ENCODE peak calls at places on chromosomes 5 and 9, in nine cellular contexts. Y is neuronal stem cell, K is lung, W is cardiac muscle cell, X is uterus, L is ascending aorta, F is stomach, C is endothelial cell of umbilical vein, B is transverse colon. A is an unnamed sample.

GRCh38 chr9:116978155-116978554 is 291.1 kb downstream of the TRIM32 start:
- DNase-seq in X (no peak), L (no peak), K (no peak), W (no peak), B (no peak), C (no peak), F (no peak), Y (no peak), A (no peak)

GRCh38 chr9:108049026-108049591 is 559.5 kb upstream of the KLF4 start:
- DNase-seq in W (no peak), B (no peak), L (no peak), C (peak; percentile 73), K (no peak), X (no peak), Y (no peak), F (no peak), A (no peak)

GRCh38 chr9:76271755-76272154 is 122.5 kb downstream of the RFK start:
- DNase-seq in L (no peak), K (no peak), B (no peak), C (no peak), Y (no peak), W (no peak), F (no peak), X (no peak), A (no peak)

GRCh38 chr5:57715296-57715695 is 232.7 kb upstream of the ACTBL2 start:
- DNase-seq in C (no peak), F (no peak), X (no peak), W (no peak), B (no peak), K (no peak), Y (no peak), L (no peak), A (no peak)

GRCh38 chr9:78121488-78121887 is 89.9 kb upstream of the GNAQ start:
- DNase-seq in X (peak; percentile 44), W (peak; percentile 76), F (peak; percentile 79), Y (peak; percentile 58), L (peak; percentile 73), B (peak; percentile 77), K (peak; percentile 72), C (peak; percentile 76), A (peak; percentile 74)

GRCh38 chr5:170622933-170623332 is 119.1 kb downstream of the KCNIP1 start:
- DNase-seq in C (no peak), Y (no peak), W (no peak), K (no peak), X (no peak), L (no peak), F (no peak), B (no peak), A (no peak)

GRCh38 chr5:57007349-57007748 is 55.4 kb upstream of the MIER3 start:
- DNase-seq in Y (no peak), X (no peak), B (no peak), L (no peak), C (no peak), W (no peak), F (no peak), K (no peak), A (no peak)

GRCh38 chr5:75465480-75465879 is 45.9 kb downstream of the CERT1 start:
- DNase-seq in K (no peak), B (no peak), C (peak; percentile 87), X (no peak), W (peak; percentile 9), L (no peak), Y (no peak), F (no peak), A (peak; percentile 26)

GRCh38 chr9:113705306-113705937 is 170.7 kb upstream of the ZNF618 start:
- DNase-seq in F (peak; percentile 32), Y (no peak), L (peak; percentile 54), C (no peak), K (no peak), W (no peak), X (no peak), B (no peak), A (no peak)

GRCh38 chr5:1190915-1191314 is 10.5 kb upstream of the SLC6A19 start:
- DNase-seq in B (no peak), L (no peak), X (no peak), F (no peak), K (no peak), C (no peak), W (no peak), Y (no peak), A (no peak)

GRCh38 chr5:115956957-115957356 is 5.3 kb upstream of the LVRN start:
- DNase-seq in Y (no peak), L (no peak), C (no peak), F (no peak), X (no peak), K (no peak), W (no peak), B (no peak), A (no peak)

GRCh38 chr9:128923493-128923883 is 2.7 kb downstream of the PHYHD1 start:
- DNase-seq in W (no peak), C (no peak), Y (no peak), K (no peak), F (no peak), X (no peak), L (no peak), B (no peak), A (no peak)

GRCh38 chr9:128918921-128919320 is 1.9 kb upstream of the PHYHD1 start:
- DNase-seq in W (no peak), X (no peak), K (no peak), B (no peak), L (no peak), Y (no peak), C (no peak), F (no peak), A (no peak)

GRCh38 chr9:128919409-128919808 is 1.4 kb upstream of the PHYHD1 start:
- DNase-seq in W (no peak), L (no peak), Y (no peak), C (no peak), B (no peak), X (no peak), K (no peak), F (no peak), A (peak; percentile 47)

GRCh38 chr9:128920381-128921058 is at the start of gene PHYHD1:
- DNase-seq in X (peak; percentile 72), B (no peak), F (peak; percentile 67), L (peak; percentile 92), K (peak; percentile 76), C (no peak), W (no peak), Y (no peak), A (peak; percentile 98)

GRCh38 chr9:128921881-128922763 is 1.3 kb downstream of the PHYHD1 start:
- DNase-seq in Y (peak; percentile 63), W (peak; percentile 83), F (peak; percentile 55), C (peak; percentile 37), B (peak; percentile 25), K (peak; percentile 70), X (peak; percentile 79), L (peak; percentile 80), A (peak; percentile 75)
- H3K4me1 ChIP-seq in Y (peaks cover 11% of the 10 kb centered on the region), W (no peaks in the 10 kb centered on the region), F (peaks cover 35% of the 10 kb centered on the region), C (peaks cover 22% of the 10 kb centered on the region), B (peaks cover 37% of the 10 kb centered on the region), K (peaks cover 28% of the 10 kb centered on the region), X (peaks cover 7% of the 10 kb centered on the region), L (peaks cover 21% of the 10 kb centered on the region), A (peaks cover 59% of the 10 kb centered on the region)

GRCh38 chr5:14850419-14851066 is 21.0 kb downstream of the ANKH start:
- DNase-seq in K (no peak), B (no peak), L (no peak), Y (no peak), W (peak; percentile 61), C (no peak), X (no peak), F (no peak), A (no peak)

GRCh38 chr5:14851597-14851996 is 20.0 kb downstream of the ANKH start:
- DNase-seq in K (no peak), C (no peak), B (no peak), X (no peak), W (no peak), F (no peak), Y (no peak), L (no peak), A (no peak)

GRCh38 chr5:14849516-14850294 is 21.9 kb downstream of the ANKH start:
- DNase-seq in Y (no peak), B (no peak), F (no peak), L (no peak), C (no peak), X (no peak), K (no peak), W (no peak), A (no peak)

GRCh38 chr5:14851999-14852526 is 19.5 kb downstream of the ANKH start:
- DNase-seq in X (no peak), F (no peak), W (no peak), C (no peak), L (no peak), K (no peak), Y (no peak), B (no peak), A (no peak)

DNA sequence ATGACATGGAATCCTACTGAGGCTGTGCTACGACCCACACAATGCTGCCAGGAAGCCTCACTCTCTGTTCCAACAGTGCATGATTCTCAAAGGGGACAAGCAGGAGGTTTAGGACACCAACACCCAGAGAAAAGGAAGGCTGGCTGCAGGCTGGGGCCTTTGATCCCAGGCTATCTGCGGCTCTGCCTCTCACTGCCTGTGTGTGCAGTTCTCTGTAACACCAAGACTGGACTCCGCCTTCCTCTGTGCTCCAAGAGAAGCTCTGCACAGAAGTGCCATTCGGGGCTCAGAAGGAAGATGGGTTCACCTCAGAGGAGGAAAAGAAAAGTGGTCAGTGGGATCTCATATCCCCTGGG is 20.5 kb downstream of the ANKH start:
- DNase-seq in L (no peak), K (no peak), Y (no peak), B (no peak), F (no peak), C (no peak), X (no peak), W (peak; percentile 64), A (no peak)
- H3K4me1 ChIP-seq in L (no peaks in the 10 kb centered on the region), K (peaks cover 4% of the 10 kb centered on the region), Y (peaks cover 8% of the 10 kb centered on the region), B (peaks cover 7% of the 10 kb centered on the region), F (peaks cover 4% of the 10 kb centered on the region), C (no peaks in the 10 kb centered on the region), X (no peaks in the 10 kb centered on the region), W (peaks cover 32% of the 10 kb centered on the region), A (no peaks in the 10 kb centered on the region)

GRCh38 chr5:172858990-172859811 is 25.1 kb downstream of the ERGIC1 start:
- DNase-seq in F (peak; percentile 73), X (peak; percentile 67), L (peak; percentile 96), Y (no peak), C (peak; percentile 96), W (peak; percentile 50), B (peak; percentile 80), K (peak; percentile 66), A (peak; percentile 48)
- H3K4me1 ChIP-seq in F (peaks cover 85% of the 10 kb centered on the region), X (peaks cover 47% of the 10 kb centered on the region), L (peaks cover 36% of the 10 kb centered on the region), Y (peaks cover 11% of the 10 kb centered on the region), C (peaks cover 68% of the 10 kb centered on the region), W (peaks cover 15% of the 10 kb centered on the region), B (peaks cover 76% of the 10 kb centered on the region), K (peaks cover 55% of the 10 kb centered on the region), A (peaks cover 100% of the 10 kb centered on the region)

GRCh38 chr9:92294297-92294676 is 790 bp upstream of the IARS1 start:
- DNase-seq in L (no peak), X (no peak), F (no peak), B (no peak), K (no peak), Y (no peak), W (no peak), C (peak; percentile 33), A (peak; percentile 53)
- H3K4me1 ChIP-seq in L (peaks cover 8% of the 10 kb centered on the region), X (no peaks in the 10 kb centered on the region), F (peaks cover 22% of the 10 kb centered on the region), B (peaks cover 31% of the 10 kb centered on the region), K (peaks cover 10% of the 10 kb centered on the region), Y (peaks cover 7% of the 10 kb centered on the region), W (peaks cover 31% of the 10 kb centered on the region), C (peaks cover 23% of the 10 kb centered on the region), A (peaks cover 16% of the 10 kb centered on the region)